ENCODE peak calls at places on chromosome 4, in four cellular contexts. One of them, this sample, is unnamed.

GRCh38 chr4:25838526-25838925 is 24.3 kb downstream of the SEL1L3 start:
- DNase-seq in IMR-90: no peak
- DNase-seq in fibroblast of mammary gland: no peak
- DNase-seq in left ventricle myocardium inferior: no peak
- DNase-seq in this sample: no peak

GRCh38 chr4:38493068-38493467 is 170.9 kb upstream of the KLF3 start:
- DNase-seq in left ventricle myocardium inferior: no peak
- DNase-seq in fibroblast of mammary gland: no peak
- DNase-seq in IMR-90: no peak
- DNase-seq in this sample: no peak

GRCh38 chr4:180398564-180398963 is 1844.6 kb upstream of the TENM3 start:
- DNase-seq in IMR-90: no peak
- DNase-seq in fibroblast of mammary gland: peak
- DNase-seq in left ventricle myocardium inferior: no peak
- DNase-seq in this sample: no peak

GRCh38 chr4:92636038-92636825 is 332.5 kb downstream of the GRID2 start:
- DNase-seq in IMR-90: no peak
- DNase-seq in fibroblast of mammary gland: no peak
- DNase-seq in left ventricle myocardium inferior: no peak
- DNase-seq in this sample: no peak

GRCh38 chr4:54904953-54905352 is 220.4 kb downstream of the KDR start:
- DNase-seq in IMR-90: no peak
- DNase-seq in fibroblast of mammary gland: no peak
- DNase-seq in left ventricle myocardium inferior: no peak
- DNase-seq in this sample: no peak

GRCh38 chr4:127788517-127788916 is 6.4 kb downstream of the HSPA4L start:
- DNase-seq in IMR-90: no peak
- DNase-seq in left ventricle myocardium inferior: no peak
- DNase-seq in fibroblast of mammary gland: peak
- DNase-seq in this sample: no peak

GRCh38 chr4:124711469-124712416 is 789 bp downstream of the ANKRD50 start:
- DNase-seq in left ventricle myocardium inferior: no peak
- DNase-seq in fibroblast of mammary gland: peak
- DNase-seq in IMR-90: peak
- DNase-seq in this sample: peak

GRCh38 chr4:217891-218290 is 87.4 kb downstream of the ZNF732 start:
- DNase-seq in IMR-90: no peak
- DNase-seq in left ventricle myocardium inferior: no peak
- DNase-seq in fibroblast of mammary gland: no peak
- DNase-seq in this sample: no peak

GRCh38 chr4:173243321-173243720 is 74.7 kb downstream of the GALNT7 start:
- DNase-seq in fibroblast of mammary gland: peak
- DNase-seq in IMR-90: peak
- DNase-seq in left ventricle myocardium inferior: no peak
- DNase-seq in this sample: peak

GRCh38 chr4:48898733-48899431 is 7.7 kb downstream of the OCIAD2 start:
- DNase-seq in left ventricle myocardium inferior: no peak
- DNase-seq in fibroblast of mammary gland: peak
- DNase-seq in IMR-90: no peak
- DNase-seq in this sample: no peak

GRCh38 chr4:111174331-111174730 is 551.5 kb upstream of the PITX2 start:
- DNase-seq in left ventricle myocardium inferior: no peak
- DNase-seq in fibroblast of mammary gland: no peak
- DNase-seq in IMR-90: no peak
- DNase-seq in this sample: no peak

GRCh38 chr4:128450326-128451120 is 162.9 kb upstream of the PGRMC2 start:
- DNase-seq in left ventricle myocardium inferior: no peak
- DNase-seq in fibroblast of mammary gland: no peak
- DNase-seq in IMR-90: peak
- DNase-seq in this sample: no peak

GRCh38 chr4:185383451-185383850 is 12.3 kb downstream of the LRP2BP start:
- DNase-seq in fibroblast of mammary gland: no peak
- DNase-seq in IMR-90: no peak
- DNase-seq in left ventricle myocardium inferior: no peak
- DNase-seq in this sample: no peak

GRCh38 chr4:181966084-181966483 is 277.1 kb upstream of the TENM3 start:
- DNase-seq in IMR-90: peak
- DNase-seq in left ventricle myocardium inferior: no peak
- DNase-seq in fibroblast of mammary gland: peak
- DNase-seq in this sample: no peak

GRCh38 chr4:11869471-11869870 is 440.8 kb upstream of the HS3ST1 start:
- DNase-seq in left ventricle myocardium inferior: no peak
- DNase-seq in IMR-90: no peak
- DNase-seq in fibroblast of mammary gland: no peak
- DNase-seq in this sample: no peak

GRCh38 chr4:38157592-38157991 is 197.4 kb downstream of the PTTG2 start:
- DNase-seq in fibroblast of mammary gland: no peak
- DNase-seq in IMR-90: no peak
- DNase-seq in left ventricle myocardium inferior: no peak
- DNase-seq in this sample: no peak

GRCh38 chr4:71304289-71304850 is 34.5 kb upstream of the SLC4A4 start:
- DNase-seq in fibroblast of mammary gland: no peak
- DNase-seq in left ventricle myocardium inferior: no peak
- DNase-seq in IMR-90: no peak
- DNase-seq in this sample: no peak

GRCh38 chr4:145044341-145044740 is 53.7 kb downstream of the ANAPC10 start:
- DNase-seq in fibroblast of mammary gland: peak
- DNase-seq in left ventricle myocardium inferior: no peak
- DNase-seq in IMR-90: peak
- DNase-seq in this sample: no peak

GRCh38 chr4:182337366-182337765 is 94.2 kb downstream of the TENM3 start:
- DNase-seq in left ventricle myocardium inferior: no peak
- DNase-seq in IMR-90: peak
- DNase-seq in fibroblast of mammary gland: peak
- DNase-seq in this sample: no peak

GRCh38 chr4:129429566-129430339 is 333.8 kb downstream of the C4orf33 start:
- DNase-seq in left ventricle myocardium inferior: no peak
- DNase-seq in fibroblast of mammary gland: no peak
- DNase-seq in IMR-90: no peak
- DNase-seq in this sample: no peak

GRCh38 chr4:153987291-153987690 is 198.4 kb upstream of the SFRP2 start:
- DNase-seq in left ventricle myocardium inferior: no peak
- DNase-seq in fibroblast of mammary gland: peak
- DNase-seq in IMR-90: no peak
- DNase-seq in this sample: no peak

GRCh38 chr4:158094413-158095110 is 78.3 kb downstream of the GASK1B start:
- DNase-seq in IMR-90: peak
- DNase-seq in left ventricle myocardium inferior: no peak
- DNase-seq in fibroblast of mammary gland: peak
- DNase-seq in this sample: no peak

GRCh38 chr4:123244233-123244632 is 152.4 kb upstream of the SPRY1 start:
- DNase-seq in left ventricle myocardium inferior: peak
- DNase-seq in fibroblast of mammary gland: peak
- DNase-seq in IMR-90: peak
- DNase-seq in this sample: no peak

GRCh38 chr4:5930456-5930855 is 37.6 kb upstream of the CRMP1 start:
- DNase-seq in left ventricle myocardium inferior: no peak
- DNase-seq in IMR-90: no peak
- DNase-seq in fibroblast of mammary gland: no peak
- DNase-seq in this sample: no peak

GRCh38 chr4:169092889-169093522 is 83.0 kb upstream of the CBR4 start:
- DNase-seq in IMR-90: no peak
- DNase-seq in left ventricle myocardium inferior: no peak
- DNase-seq in fibroblast of mammary gland: no peak
- DNase-seq in this sample: no peak

GRCh38 chr4:143559757-143560147 is 46.2 kb downstream of the SMARCA5 start:
- DNase-seq in left ventricle myocardium inferior: no peak
- DNase-seq in fibroblast of mammary gland: peak
- DNase-seq in IMR-90: no peak
- DNase-seq in this sample: no peak

GRCh38 chr4:54330896-54331295 is 101.8 kb downstream of the PDGFRA start:
- DNase-seq in IMR-90: no peak
- DNase-seq in left ventricle myocardium inferior: no peak
- DNase-seq in fibroblast of mammary gland: no peak
- DNase-seq in this sample: no peak

GRCh38 chr4:154506253-154506652 is 14.7 kb upstream of the DCHS2 start:
- DNase-seq in left ventricle myocardium inferior: no peak
- DNase-seq in fibroblast of mammary gland: peak
- DNase-seq in IMR-90: peak
- DNase-seq in this sample: no peak

GRCh38 chr4:182801626-182802025 is 115.6 kb downstream of the DCTD start:
- DNase-seq in left ventricle myocardium inferior: no peak
- DNase-seq in IMR-90: no peak
- DNase-seq in fibroblast of mammary gland: no peak
- DNase-seq in this sample: no peak

GRCh38 chr4:34469518-34469917 is 1774.8 kb downstream of the ARAP2 start:
- DNase-seq in left ventricle myocardium inferior: no peak
- DNase-seq in IMR-90: no peak
- DNase-seq in fibroblast of mammary gland: no peak
- DNase-seq in this sample: no peak

GRCh38 chr4:150355404-150355803 is 226.5 kb upstream of the MAB21L2 start:
- DNase-seq in IMR-90: no peak
- DNase-seq in fibroblast of mammary gland: no peak
- DNase-seq in left ventricle myocardium inferior: no peak
- DNase-seq in this sample: no peak

GRCh38 chr4:131459430-131460101 is 1689.5 kb upstream of the PCDH10 start:
- DNase-seq in left ventricle myocardium inferior: no peak
- DNase-seq in fibroblast of mammary gland: no peak
- DNase-seq in IMR-90: no peak
- DNase-seq in this sample: no peak
- TF ChIP-seq CTCF in left ventricle myocardium inferior: no peak
- TF ChIP-seq CTCF in fibroblast of mammary gland: no peak
- TF ChIP-seq CTCF in IMR-90: no peak
- TF ChIP-seq CTCF in this sample: no peak

GRCh38 chr4:28784188-28784587 is 1923.5 kb downstream of the STIM2 start:
- DNase-seq in fibroblast of mammary gland: no peak
- DNase-seq in left ventricle myocardium inferior: no peak
- DNase-seq in IMR-90: no peak
- DNase-seq in this sample: no peak

GRCh38 chr4:28787947-28788346 is 1927.3 kb downstream of the STIM2 start:
- DNase-seq in IMR-90: no peak
- DNase-seq in left ventricle myocardium inferior: no peak
- DNase-seq in fibroblast of mammary gland: no peak
- DNase-seq in this sample: no peak

GRCh38 chr4:28792917-28793597 is 1927.1 kb upstream of the PCDH7 start:
- DNase-seq in IMR-90: no peak
- DNase-seq in fibroblast of mammary gland: no peak
- DNase-seq in left ventricle myocardium inferior: peak
- DNase-seq in this sample: no peak

DNA sequence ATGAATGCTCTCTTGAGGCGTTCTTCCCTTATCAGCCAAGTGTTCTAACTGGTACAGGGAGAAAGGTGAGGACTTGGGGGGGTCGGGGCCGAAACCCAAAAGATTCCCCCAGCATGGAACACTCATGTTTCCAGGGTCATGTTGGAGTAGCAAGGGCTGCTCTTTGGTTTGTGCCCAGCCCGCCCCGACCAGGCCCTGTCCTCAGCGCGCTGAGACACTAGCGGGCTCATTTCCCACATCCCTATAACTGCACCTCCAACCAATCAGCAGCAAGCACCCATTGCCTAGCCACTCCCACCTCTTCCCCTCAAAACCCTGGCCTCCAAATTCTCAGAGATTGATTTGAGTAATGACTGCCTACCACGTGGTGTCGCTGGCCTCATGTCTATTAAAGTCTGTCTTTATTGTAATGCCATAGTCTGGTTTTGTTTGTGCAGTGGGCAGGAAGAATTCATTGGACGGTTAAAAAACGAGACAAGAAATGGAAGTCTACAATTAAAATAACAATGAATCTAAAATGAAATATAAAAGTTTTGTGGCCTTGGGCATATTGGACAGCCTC is 1928.4 kb downstream of the STIM2 start:
- DNase-seq in left ventricle myocardium inferior: no peak
- DNase-seq in IMR-90: no peak
- DNase-seq in fibroblast of mammary gland: no peak
- DNase-seq in this sample: no peak
- TF ChIP-seq CTCF in left ventricle myocardium inferior: no peak
- TF ChIP-seq CTCF in IMR-90: no peak
- TF ChIP-seq CTCF in fibroblast of mammary gland: no peak
- TF ChIP-seq CTCF in this sample: no peak

GRCh38 chr4:112765317-112765989 is 128.5 kb downstream of the LARP7 start:
- DNase-seq in fibroblast of mammary gland: peak
- DNase-seq in left ventricle myocardium inferior: no peak
- DNase-seq in IMR-90: peak
- DNase-seq in this sample: no peak

GRCh38 chr4:112767386-112767785 is 130.4 kb downstream of the LARP7 start:
- DNase-seq in left ventricle myocardium inferior: no peak
- DNase-seq in fibroblast of mammary gland: no peak
- DNase-seq in IMR-90: no peak
- DNase-seq in this sample: no peak

GRCh38 chr4:112770111-112770510 is 133.2 kb downstream of the LARP7 start:
- DNase-seq in IMR-90: no peak
- DNase-seq in left ventricle myocardium inferior: no peak
- DNase-seq in fibroblast of mammary gland: no peak
- DNase-seq in this sample: no peak

DNA sequence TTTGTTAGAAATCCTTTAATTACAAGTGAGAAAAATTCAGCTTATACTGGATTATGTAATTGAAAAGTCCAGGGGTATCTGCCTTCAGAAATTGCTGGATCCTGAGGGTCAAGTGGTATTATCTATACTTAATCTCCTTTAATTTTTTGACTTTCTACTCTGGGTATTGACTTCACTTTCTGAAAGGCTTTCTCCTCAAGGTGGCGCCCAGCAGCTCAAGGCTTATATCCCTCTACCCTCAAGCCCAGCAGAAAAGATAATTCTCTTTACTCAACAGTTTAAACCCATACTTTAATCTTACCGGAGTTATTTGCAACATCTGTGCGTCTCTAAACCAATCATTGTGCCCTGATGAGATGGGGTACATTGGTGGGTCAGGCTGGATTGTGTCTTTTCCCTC is 129.5 kb downstream of the LARP7 start:
- DNase-seq in fibroblast of mammary gland: peak
- DNase-seq in IMR-90: peak
- DNase-seq in left ventricle myocardium inferior: no peak
- DNase-seq in this sample: peak
- TF ChIP-seq CTCF in fibroblast of mammary gland: peak
- TF ChIP-seq CTCF in IMR-90: peak
- TF ChIP-seq CTCF in left ventricle myocardium inferior: peak
- TF ChIP-seq CTCF in this sample: peak

GRCh38 chr4:95095352-95095974 is 337.7 kb downstream of the BMPR1B start:
- DNase-seq in IMR-90: peak
- DNase-seq in fibroblast of mammary gland: peak
- DNase-seq in left ventricle myocardium inferior: no peak
- DNase-seq in this sample: no peak
- TF ChIP-seq CTCF in IMR-90: peak
- TF ChIP-seq CTCF in fibroblast of mammary gland: peak
- TF ChIP-seq CTCF in left ventricle myocardium inferior: peak
- TF ChIP-seq CTCF in this sample: peak